ENCODE peak calls at places on chromosome X, in seven cellular contexts. H is AG04449; B is NCI-H1417; L is NCI-H1092 treated with DMSO at 0.1 percent for 48 hours; J is activated effector memory CD4-positive, alpha-beta T cell treated with Interleukin-2 at 50 U/mL for 16 hours; D is CD14-positive monocyte; S is activated CD4-positive, alpha-beta T cell treated with anti-CD3 and anti-CD28 coated beads, Interleukin-2, amount 50 U/mL, for 4 hours. O is an unnamed sample.

GRCh38 chrX:137428777-137429564 is 137.0 kb upstream of the ZIC3 start:
- DNase-seq in H (no peak), B (no peak), L (no peak), J (no peak), D (no peak), S (no peak), O (no peak)

GRCh38 chrX:148363836-148364235 is 136.6 kb upstream of the AFF2 start:
- DNase-seq in H (no peak), B (no peak), L (no peak), J (no peak), D (no peak), S (no peak), O (no peak)

GRCh38 chrX:47199286-47199685 is 5.7 kb downstream of the UBA1 start:
- DNase-seq in H (no peak), B (no peak), L (no peak), J (no peak), D (no peak), S (no peak), O (no peak)

GRCh38 chrX:21657318-21658151 is 595 bp downstream of the KLHL34 start:
- DNase-seq in H (no peak), B (no peak), L (no peak), J (no peak), D (no peak), S (no peak), O (no peak)

GRCh38 chrX:17500145-17500579 is 125.2 kb downstream of the NHS start:
- DNase-seq in H (peak), B (no peak), L (no peak), J (no peak), D (no peak), S (no peak), O (no peak)

GRCh38 chrX:154321624-154322023 is 26.0 kb downstream of the TKTL1 start:
- DNase-seq in H (no peak), B (no peak), L (peak), J (no peak), D (no peak), S (no peak), O (no peak)

GRCh38 chrX:119429471-119429870 is 30.3 kb downstream of the SLC25A43 start:
- DNase-seq in H (no peak), B (no peak), L (no peak), J (no peak), D (no peak), S (no peak), O (no peak)

GRCh38 chrX:97267376-97267775 is 383.7 kb downstream of the RPA4 start:
- DNase-seq in H (no peak), B (no peak), L (no peak), J (no peak), D (no peak), S (no peak), O (no peak)

GRCh38 chrX:20063153-20063552 is 53.6 kb downstream of the MAP7D2 start:
- DNase-seq in H (no peak), B (no peak), L (no peak), J (no peak), D (no peak), S (no peak), O (no peak)

GRCh38 chrX:115428011-115428410 is 133.0 kb upstream of the PLS3 start:
- DNase-seq in H (no peak), B (no peak), L (no peak), J (no peak), D (no peak), S (no peak), O (no peak)

GRCh38 chrX:28124416-28124815 is 143.2 kb upstream of the DCAF8L1 start:
- DNase-seq in H (no peak), B (no peak), L (no peak), J (no peak), D (no peak), S (no peak), O (no peak)

GRCh38 chrX:141468940-141469339 is 115.6 kb downstream of the SPANXA1 start:
- DNase-seq in H (peak), B (no peak), L (no peak), J (no peak), D (no peak), S (no peak), O (no peak)

GRCh38 chrX:67543818-67544217 is at the start of gene AR:
- DNase-seq in H (no peak), B (no peak), L (no peak), J (no peak), D (no peak), S (no peak), O (no peak)

GRCh38 chrX:6644411-6644810 is 109.5 kb upstream of the VCX3A start:
- DNase-seq in H (no peak), B (no peak), L (no peak), J (no peak), D (no peak), S (no peak), O (no peak)

GRCh38 chrX:124555036-124555595 is 208.8 kb downstream of the SH2D1A start:
- DNase-seq in H (peak), B (no peak), L (no peak), J (no peak), D (no peak), S (no peak), O (no peak)

GRCh38 chrX:22063284-22063683 is 31.2 kb downstream of the PHEX start:
- DNase-seq in H (no peak), B (no peak), L (no peak), J (no peak), D (no peak), S (peak), O (no peak)